ENCODE peak calls at places on chromosomes 2 and 18, in seven cellular contexts. L is HCT116, W is K562, I is HepG2, D is IMR-90, Y is H1, B is GM12878. G is an unnamed sample. For H3K36me3, the result is how much of the 10 kb centered on the place peaks cover.

GRCh38 chr2:206164261-206164862 is 4.7 kb downstream of the EEF1B2 start:
- DNase-seq in D (peak), B (no peak), L (no peak), W (no peak), Y (no peak), I (peak), G (peak)

GRCh38 chr2:28004086-28004485 is 113.6 kb downstream of the BABAM2 start:
- DNase-seq in L (no peak), D (peak), Y (no peak), B (no peak), W (no peak), I (no peak), G (no peak)

GRCh38 chr2:236130349-236130998 is 37.7 kb downstream of the GBX2 start:
- DNase-seq in I (no peak), W (no peak), B (no peak), D (no peak), Y (no peak), L (no peak), G (no peak)

GRCh38 chr18:58562146-58562998 is 66.5 kb downstream of the ALPK2 start:
- DNase-seq in D (peak), I (no peak), B (no peak), W (no peak), Y (no peak), L (no peak), G (no peak)

GRCh38 chr18:41391616-41392610 is 563.1 kb upstream of the PIK3C3 start:
- DNase-seq in L (no peak), D (peak), B (no peak), Y (peak), W (peak), I (peak), G (peak)

GRCh38 chr2:100119235-100119634 is 23.2 kb downstream of the AFF3 start:
- DNase-seq in I (no peak), L (no peak), Y (no peak), W (no peak), B (no peak), D (no peak), G (no peak)

GRCh38 chr2:216327447-216327846 is 44.8 kb downstream of the MARCHF4 start:
- DNase-seq in I (no peak), B (no peak), L (no peak), D (no peak), W (no peak), Y (no peak), G (no peak)

GRCh38 chr2:141331127-141331526 is 799.7 kb downstream of the LRP1B start:
- DNase-seq in L (no peak), D (peak), Y (no peak), B (no peak), I (no peak), W (no peak), G (no peak)

GRCh38 chr2:12277305-12278034 is 439.3 kb upstream of the TRIB2 start:
- DNase-seq in W (peak), Y (no peak), I (no peak), B (no peak), D (no peak), L (no peak), G (no peak)

GRCh38 chr2:158958365-158958764 is 10.1 kb upstream of the TANC1 start:
- DNase-seq in I (no peak), D (no peak), B (no peak), L (no peak), W (no peak), Y (no peak), G (no peak)

DNA sequence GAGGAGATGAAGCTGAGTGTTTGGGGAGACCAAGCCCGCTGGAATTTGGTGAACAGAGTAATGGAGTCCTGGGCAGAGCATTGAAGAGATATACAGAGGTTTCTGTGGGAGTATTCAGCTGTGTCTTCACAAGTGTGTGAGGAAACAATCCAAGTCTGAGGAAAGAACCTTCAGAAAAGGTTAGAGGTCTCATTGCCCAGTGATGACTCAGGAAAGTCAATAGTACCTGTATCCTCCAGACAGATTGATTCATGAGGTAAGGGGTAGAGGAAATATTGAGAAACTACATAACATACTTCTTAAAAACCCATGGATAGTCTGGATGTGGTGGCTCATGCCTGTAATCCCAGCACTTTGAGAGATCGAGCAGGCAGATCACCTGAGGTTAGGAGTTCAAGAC is 392.3 kb downstream of the GALNT13 start:
- DNase-seq in B (no peak), W (no peak), Y (no peak), I (no peak), D (no peak), L (peak), G (no peak)
- H3K36me3 ChIP-seq in B (under half), W (under half), Y (under half), I (under half), D (under half), L (under half), G (under half)

DNA sequence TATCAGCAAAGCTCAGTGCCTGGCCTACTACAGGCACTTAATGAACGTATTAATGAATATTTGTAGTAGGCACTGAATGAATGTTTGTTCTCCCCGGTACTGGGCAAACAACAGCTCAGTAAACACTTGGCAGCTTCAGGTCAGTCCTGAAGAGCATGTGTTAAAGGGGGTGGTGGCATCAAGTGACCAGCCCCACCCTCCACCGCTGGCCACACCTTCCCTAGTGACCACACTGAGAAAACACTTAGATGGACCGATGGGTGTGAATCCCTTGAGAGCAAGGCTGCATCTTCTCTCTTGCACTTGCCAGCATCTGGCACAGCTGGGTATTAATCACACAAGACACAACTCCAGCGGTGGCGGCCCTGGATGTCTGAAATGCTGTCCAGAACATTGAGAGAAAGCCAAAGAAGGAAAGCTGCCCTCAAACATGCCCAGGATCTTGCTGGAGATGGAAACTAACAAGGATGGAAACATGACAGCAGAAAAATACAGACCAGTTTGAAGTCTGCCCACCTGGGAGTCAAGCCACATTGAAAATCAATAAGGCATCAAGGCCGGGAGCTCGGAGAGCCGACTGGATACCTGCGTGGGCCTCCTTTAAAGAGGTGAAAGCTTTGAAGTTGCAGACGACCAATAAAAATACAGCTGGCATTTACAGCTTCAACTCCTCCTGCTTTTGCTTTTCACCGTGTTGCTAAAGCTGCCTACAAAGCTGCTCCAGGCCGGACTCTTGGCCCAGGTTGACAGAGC is 279.9 kb downstream of the SRBD1 start:
- DNase-seq in Y (no peak), I (peak), W (no peak), L (no peak), D (no peak), B (no peak), G (no peak)
- TF ChIP-seq RAD21 in Y (no peak), I (no peak), W (no peak), L (no peak), D (no peak), B (no peak), G (no peak)

DNA sequence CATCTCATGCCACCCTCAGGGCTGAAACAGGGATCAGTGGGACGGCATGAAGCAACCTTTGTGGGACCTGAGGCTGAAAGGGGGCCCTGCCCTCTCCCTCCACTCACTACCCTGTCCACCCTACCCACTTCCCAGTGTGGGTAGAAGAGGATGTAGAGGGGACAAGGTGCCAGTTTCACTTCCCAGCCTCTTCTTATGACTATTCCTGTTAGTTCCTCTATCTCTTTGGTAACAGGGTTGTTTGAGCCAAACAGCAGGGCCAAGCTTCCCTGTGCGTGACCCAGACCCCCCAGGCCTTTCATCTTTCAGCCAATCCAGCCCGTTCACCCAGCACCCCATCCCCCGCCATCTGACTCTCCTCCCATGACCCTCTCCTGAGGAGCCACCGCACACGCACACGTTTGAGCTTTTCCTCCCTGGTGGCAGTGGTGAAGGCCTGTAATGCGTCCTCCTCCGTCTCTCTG is 82.3 kb downstream of the STPG4 start:
- DNase-seq in B (no peak), Y (no peak), I (no peak), D (no peak), L (no peak), W (no peak), G (peak)
- H3K36me3 ChIP-seq in B (under half), Y (under half), I (under half), D (under half), L (under half), W (under half), G (under half)

GRCh38 chr18:49618741-49619392 is 57.0 kb downstream of the LIPG start:
- DNase-seq in B (no peak), D (no peak), I (no peak), L (no peak), Y (no peak), W (no peak), G (no peak)
- TF ChIP-seq RAD21 in B (no peak), D (no peak), I (no peak), L (no peak), Y (no peak), W (no peak), G (no peak)

G was measured in SK-N-SH.